ENCODE peak calls at places on chromosomes 13 and 19, in six cellular contexts. N is ovary; F is iPS-NIHi11; A is naive thymus-derived CD4-positive, alpha-beta T cell; R is omental fat pad; V is stimulated activated CD8-positive, alpha-beta memory T cell treated with anti-CD3 and anti-CD28 coated beads, Interleukin-4, amount 100 ng/mL, for 24 hours. J is an unnamed sample.

GRCh38 chr19:44718441-44719261 is 19.7 kb downstream of the CEACAM16 start:
- DNase-seq in N (peak; percentile 86), F (peak; percentile 79), A (no peak), R (peak; percentile 40), V (no peak), J (no peak)

GRCh38 chr19:52170304-52170703 is 1.1 kb downstream of the ZNF836 start:
- DNase-seq in N (no peak), F (no peak), A (peak; percentile 7), R (no peak), V (no peak), J (no peak)

GRCh38 chr13:51270606-51271005 is 48.4 kb downstream of the FAM124A start:
- DNase-seq in N (no peak), F (no peak), A (no peak), R (no peak), V (no peak), J (no peak)

GRCh38 chr19:58399903-58400637 is 4.6 kb downstream of the RNF225 start:
- DNase-seq in N (no peak), F (no peak), A (no peak), R (no peak), V (no peak), J (no peak)

GRCh38 chr19:28358604-28359003 is 854.3 kb downstream of the UQCRFS1 start:
- DNase-seq in N (no peak), F (no peak), A (no peak), R (no peak), V (no peak), J (no peak)

GRCh38 chr13:52034616-52035226 is 10.2 kb downstream of the UTP14C start:
- DNase-seq in N (no peak), F (no peak), A (no peak), R (no peak), V (no peak), J (no peak)

GRCh38 chr19:35397064-35397463 is 26.2 kb downstream of the GPR42 start:
- DNase-seq in N (no peak), F (no peak), A (no peak), R (no peak), V (no peak), J (no peak)

GRCh38 chr13:95865080-95865597 is 188.1 kb downstream of the UGGT2 start:
- DNase-seq in N (no peak), F (no peak), A (no peak), R (no peak), V (no peak), J (no peak)

GRCh38 chr13:70339738-70340137 is 231.5 kb upstream of the KLHL1 start:
- DNase-seq in N (no peak), F (peak; percentile 11), A (no peak), R (no peak), V (no peak), J (no peak)

GRCh38 chr19:57110592-57111328 is 9.0 kb upstream of the USP29 start:
- DNase-seq in N (no peak), F (no peak), A (no peak), R (no peak), V (no peak), J (no peak)

GRCh38 chr19:1533510-1534150 is 9.8 kb downstream of the PLK5 start:
- DNase-seq in N (no peak), F (no peak), A (no peak), R (no peak), V (no peak), J (no peak)

GRCh38 chr13:39417643-39418042 is 185.3 kb downstream of the LHFPL6 start:
- DNase-seq in N (no peak), F (no peak), A (no peak), R (no peak), V (no peak), J (no peak)

GRCh38 chr13:80454245-80454644 is 113.3 kb upstream of the SPRY2 start:
- DNase-seq in N (no peak), F (no peak), A (no peak), R (no peak), V (no peak), J (no peak)

GRCh38 chr19:40607898-40608621 is 6.9 kb downstream of the LTBP4 start:
- DNase-seq in N (no peak), F (no peak), A (no peak), R (no peak), V (no peak), J (no peak)

GRCh38 chr13:108146642-108147041 is 68.7 kb downstream of the LIG4 start:
- DNase-seq in N (no peak), F (no peak), A (no peak), R (no peak), V (no peak), J (no peak)

GRCh38 chr19:7534531-7534980 is 961 bp upstream of the PNPLA6 start:
- DNase-seq in N (peak; percentile 60), F (peak; percentile 74), A (no peak), R (peak; percentile 48), V (peak; percentile 15), J (no peak)

GRCh38 chr13:108525867-108526266 is 103.5 kb upstream of the MYO16 start:
- DNase-seq in N (no peak), F (no peak), A (no peak), R (no peak), V (no peak), J (no peak)

GRCh38 chr19:30788105-30788765 is 416.1 kb downstream of the ZNF536 start:
- DNase-seq in N (no peak), F (no peak), A (no peak), R (no peak), V (no peak), J (no peak)

GRCh38 chr13:47069133-47069532 is 172.3 kb upstream of the HTR2A start:
- DNase-seq in N (no peak), F (no peak), A (no peak), R (no peak), V (no peak), J (no peak)

GRCh38 chr13:96229356-96229755 is 139.4 kb downstream of the HS6ST3 start:
- DNase-seq in N (no peak), F (peak; percentile 19), A (no peak), R (no peak), V (no peak), J (no peak)

GRCh38 chr13:111862836-111863815 is 203.8 kb upstream of the SOX1 start:
- DNase-seq in N (no peak), F (no peak), A (no peak), R (no peak), V (no peak), J (no peak)

GRCh38 chr19:41548954-41549688 is 26.8 kb upstream of the CEACAM21 start:
- DNase-seq in N (no peak), F (no peak), A (peak; percentile 81), R (no peak), V (peak; percentile 61), J (peak; percentile 73)

GRCh38 chr13:50152224-50152623 is 137.0 kb downstream of the KCNRG start:
- DNase-seq in N (no peak), F (no peak), A (no peak), R (no peak), V (no peak), J (no peak)

GRCh38 chr19:39907213-39907612 is 27.2 kb downstream of the FCGBP start:
- DNase-seq in N (no peak), F (peak; percentile 1), A (no peak), R (no peak), V (no peak), J (no peak)

GRCh38 chr19:31821346-31821745 is 472.1 kb upstream of the TSHZ3 start:
- DNase-seq in N (no peak), F (no peak), A (no peak), R (no peak), V (no peak), J (no peak)

GRCh38 chr13:55410398-55411330 is 1730.1 kb upstream of the PRR20A start:
- DNase-seq in N (no peak), F (no peak), A (no peak), R (no peak), V (no peak), J (no peak)

GRCh38 chr13:97328222-97328790 is 105.7 kb upstream of the RAP2A start:
- DNase-seq in N (no peak), F (peak; percentile 66), A (no peak), R (no peak), V (no peak), J (no peak)

GRCh38 chr19:42683917-42684513 is 56.3 kb downstream of the PSG3 start:
- DNase-seq in N (no peak), F (peak; percentile 29), A (no peak), R (no peak), V (no peak), J (peak; percentile 3)

GRCh38 chr13:112688560-112689497 is 1.0 kb upstream of the ATP11A start:
- DNase-seq in N (peak; percentile 36), F (peak; percentile 45), A (peak; percentile 26), R (no peak), V (peak; percentile 44), J (peak; percentile 22)

GRCh38 chr19:24140099-24140498 is 53.1 kb downstream of the ZNF254 start:
- DNase-seq in N (no peak), F (no peak), A (no peak), R (no peak), V (no peak), J (no peak)

GRCh38 chr13:111479412-111479811 is 159.0 kb downstream of the TEX29 start:
- DNase-seq in N (no peak), F (no peak), A (no peak), R (no peak), V (no peak), J (no peak)

GRCh38 chr13:112814905-112815585 is 125.2 kb downstream of the ATP11A start:
- DNase-seq in N (no peak), F (no peak), A (no peak), R (no peak), V (no peak), J (no peak)

GRCh38 chr19:34310494-34310981 is 54.5 kb upstream of the GPI start:
- DNase-seq in N (no peak), F (no peak), A (no peak), R (no peak), V (no peak), J (no peak)

GRCh38 chr19:4518345-4519171 is at the start of gene PLIN4:
- DNase-seq in N (peak; percentile 93), F (peak; percentile 80), A (no peak), R (no peak), V (no peak), J (no peak)

J was measured in immature natural killer cell.